ENCODE peak calls at places on chromosome 19, in six cellular contexts. Q is HepG2, Z is H1, K is SK-N-SH, P is K562, M is GM12878. A is an unnamed sample.

GRCh38 chr19:17811103-17811502 is 10.2 kb downstream of the INSL3 start:
- DNase-seq in Q (no peak), Z (no peak), K (no peak), P (no peak), M (no peak), A (no peak)

GRCh38 chr19:1747285-1748114 is 5.8 kb upstream of the ONECUT3 start:
- DNase-seq in Q (peak), Z (peak), K (no peak), P (peak), M (no peak), A (no peak)

GRCh38 chr19:14472202-14472961 is 2.8 kb downstream of the PTGER1 start:
- DNase-seq in Q (no peak), Z (no peak), K (peak), P (peak), M (no peak), A (peak)

GRCh38 chr19:42325896-42326771 is 699 bp downstream of the MEGF8 start:
- DNase-seq in Q (no peak), Z (no peak), K (peak), P (peak), M (no peak), A (no peak)

GRCh38 chr19:17865364-17866311 is 5.9 kb downstream of the RPL18A start:
- DNase-seq in Q (no peak), Z (no peak), K (peak), P (peak), M (no peak), A (no peak)

GRCh38 chr19:45975296-45975695 is 1.6 kb upstream of the NOVA2 start:
- DNase-seq in Q (no peak), Z (no peak), K (no peak), P (no peak), M (no peak), A (no peak)

GRCh38 chr19:1774999-1775772 is 21.9 kb downstream of the ONECUT3 start:
- DNase-seq in Q (no peak), Z (peak), K (peak), P (peak), M (no peak), A (no peak)

GRCh38 chr19:39078436-39079200 is 5.5 kb upstream of the ACP7 start:
- DNase-seq in Q (peak), Z (no peak), K (no peak), P (no peak), M (no peak), A (no peak)

GRCh38 chr19:16351133-16351809 is 26.6 kb downstream of the KLF2 start:
- DNase-seq in Q (no peak), Z (no peak), K (no peak), P (no peak), M (no peak), A (no peak)

GRCh38 chr19:50721441-50722137 is 1.6 kb upstream of the CLEC11A start:
- DNase-seq in Q (no peak), Z (no peak), K (no peak), P (no peak), M (no peak), A (no peak)

GRCh38 chr19:42879613-42880012 is at the start of gene PSG1:
- DNase-seq in Q (no peak), Z (no peak), K (no peak), P (no peak), M (no peak), A (no peak)

GRCh38 chr19:5292843-5293606 is 47.6 kb downstream of the PTPRS start:
- DNase-seq in Q (no peak), Z (peak), K (peak), P (peak), M (no peak), A (no peak)
- TF ChIP-seq POLR2AphosphoS5 in Q (peak), Z (peak), K (peak), P (peak), M (no peak), A (no peak)

DNA sequence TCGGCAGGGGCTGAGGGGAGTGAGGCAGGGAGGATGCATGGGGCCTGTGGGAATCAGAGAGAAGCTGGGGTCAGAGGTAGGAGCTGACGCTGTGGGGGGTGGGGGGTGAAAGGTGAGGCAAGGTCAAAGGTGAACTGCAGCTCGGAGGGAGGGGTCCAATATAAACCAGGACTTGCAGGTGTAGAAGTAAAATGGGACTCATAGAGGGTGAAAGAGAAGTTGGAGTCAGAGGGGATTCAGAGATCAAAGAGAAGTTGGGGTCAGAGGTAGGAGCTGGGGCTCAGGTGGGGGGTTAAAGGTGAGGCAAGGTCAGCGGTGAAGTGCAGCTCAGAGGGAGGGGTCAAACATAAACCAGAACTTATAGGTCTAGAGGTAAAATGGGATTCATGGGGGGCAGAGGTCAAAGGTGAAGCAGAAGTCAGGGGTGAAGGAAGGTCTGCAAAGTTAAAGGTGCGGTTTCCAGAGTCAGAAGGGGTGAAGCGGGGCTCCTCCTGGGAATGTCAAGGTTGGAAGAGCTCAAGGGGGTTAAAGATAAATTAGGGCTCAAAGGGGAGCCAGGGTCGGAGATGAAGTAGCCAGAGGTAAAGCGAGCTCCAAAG is 7.6 kb downstream of the TUBB4A start:
- DNase-seq in Q (no peak), Z (no peak), K (no peak), P (no peak), M (no peak), A (no peak)
- TF ChIP-seq GABPA in Q (no peak), Z (no peak), K (no peak), P (no peak), M (no peak), A (no peak)

GRCh38 chr19:58395220-58395978 is at the start of gene RNF225:
- DNase-seq in Q (no peak), Z (peak), K (no peak), P (peak), M (no peak), A (peak)
- TF ChIP-seq POLR2AphosphoS5 in Q (peak), Z (peak), K (peak), P (peak), M (peak), A (peak)

GRCh38 chr19:497861-498590 is 1.7 kb downstream of the MADCAM1 start:
- DNase-seq in Q (no peak), Z (no peak), K (peak), P (no peak), M (no peak), A (no peak)
- TF ChIP-seq GABPA in Q (no peak), Z (no peak), K (no peak), P (no peak), M (no peak), A (no peak)